ENCODE peak calls at places on chromosomes 12 and 14, in nine cellular contexts. J is B cell; T is COR-L47; G is AG09319; Q is stimulated activated CD4-positive, alpha-beta T cell treated with anti-CD3 and anti-CD28 coated beads, Interleukin-15, amount 100 ng/mL, for 24 hours; A is NCI-H1092 treated with DMSO at 0.1 percent for 48 hours; N is lower lobe of right lung; Y is astrocyte of the cerebellum; M is NCI-H345. R is an unnamed sample.

GRCh38 chr14:104743461-104744380 is 9.2 kb upstream of the SIVA1 start:
- DNase-seq in J (no peak), T (no peak), G (no peak), Q (no peak), A (no peak), N (no peak), Y (no peak), M (no peak), R (no peak)

GRCh38 chr12:88922816-88923215 is 342.5 kb upstream of the KITLG start:
- DNase-seq in J (no peak), T (no peak), G (no peak), Q (no peak), A (no peak), N (no peak), Y (no peak), M (no peak), R (no peak)

GRCh38 chr12:47736877-47737676 is 11.8 kb upstream of the ENDOU start:
- DNase-seq in J (no peak), T (no peak), G (peak), Q (no peak), A (peak), N (peak), Y (no peak), M (no peak), R (peak)

GRCh38 chr12:57069522-57069921 is 9.1 kb downstream of the NEMP1 start:
- DNase-seq in J (peak), T (peak), G (peak), Q (peak), A (peak), N (no peak), Y (peak), M (peak), R (no peak)

GRCh38 chr14:92425101-92425500 is 88.5 kb upstream of the RIN3 start:
- DNase-seq in J (no peak), T (no peak), G (no peak), Q (no peak), A (no peak), N (no peak), Y (no peak), M (no peak), R (no peak)

GRCh38 chr14:95318870-95319311 is 817 bp downstream of the CLMN start:
- DNase-seq in J (no peak), T (no peak), G (no peak), Q (no peak), A (no peak), N (peak), Y (no peak), M (no peak), R (no peak)

GRCh38 chr12:8644345-8645248 is 18.0 kb downstream of the MFAP5 start:
- DNase-seq in J (no peak), T (no peak), G (no peak), Q (peak), A (no peak), N (no peak), Y (no peak), M (no peak), R (no peak)

GRCh38 chr12:107320031-107320928 is 226.9 kb upstream of the CRY1 start:
- DNase-seq in J (peak), T (peak), G (no peak), Q (peak), A (peak), N (peak), Y (no peak), M (peak), R (no peak)

GRCh38 chr12:6847676-6848075 is 3.4 kb downstream of the CDCA3 start:
- DNase-seq in J (no peak), T (no peak), G (no peak), Q (no peak), A (no peak), N (no peak), Y (no peak), M (no peak), R (no peak)

GRCh38 chr14:28308727-28309126 is 457.9 kb upstream of the FOXG1 start:
- DNase-seq in J (no peak), T (no peak), G (peak), Q (no peak), A (no peak), N (no peak), Y (peak), M (no peak), R (no peak)

GRCh38 chr12:124720687-124721500 is 142.8 kb downstream of the SCARB1 start:
- DNase-seq in J (no peak), T (peak), G (no peak), Q (no peak), A (peak), N (no peak), Y (no peak), M (peak), R (no peak)

GRCh38 chr12:52308807-52309425 is 12.3 kb downstream of the KRT83 start:
- DNase-seq in J (no peak), T (no peak), G (no peak), Q (no peak), A (no peak), N (no peak), Y (no peak), M (no peak), R (no peak)

GRCh38 chr12:72330291-72330690 is 58.1 kb downstream of the TRHDE start:
- DNase-seq in J (no peak), T (no peak), G (peak), Q (no peak), A (no peak), N (no peak), Y (peak), M (no peak), R (no peak)

GRCh38 chr14:54535126-54535525 is 25.4 kb downstream of the CGRRF1 start:
- DNase-seq in J (no peak), T (no peak), G (no peak), Q (no peak), A (no peak), N (no peak), Y (no peak), M (no peak), R (no peak)

GRCh38 chr12:94305293-94305957 is 154.2 kb downstream of the CEP83 start:
- DNase-seq in J (no peak), T (no peak), G (no peak), Q (peak), A (no peak), N (no peak), Y (peak), M (peak), R (no peak)

GRCh38 chr14:35883677-35884293 is 57.6 kb downstream of the BRMS1L start:
- DNase-seq in J (no peak), T (peak), G (no peak), Q (peak), A (peak), N (no peak), Y (no peak), M (peak), R (no peak)

GRCh38 chr14:66944872-66945271 is 244.4 kb upstream of the GARIN2 start:
- DNase-seq in J (no peak), T (no peak), G (no peak), Q (peak), A (no peak), N (no peak), Y (peak), M (no peak), R (no peak)

R was measured in esophagus muscularis mucosa.